ENCODE peak calls at places on chromosomes 12 and 14, in four cellular contexts. X is SK-N-SH, N is GM12878, V is HepG2. W is an unnamed sample.

GRCh38 chr12:52032431-52032796 is 18.8 kb upstream of the NR4A1 start:
- DNase-seq in X (no peak), N (no peak), V (no peak), W (no peak)

GRCh38 chr14:100065161-100065871 is at the start of gene EVL:
- DNase-seq in X (no peak), N (peak; percentile 81), V (no peak), W (no peak)

GRCh38 chr12:31590730-31591307 is at the start of gene DENND5B:
- DNase-seq in X (peak; percentile 93), N (no peak), V (peak; percentile 50), W (peak; percentile 72)

GRCh38 chr14:75542585-75543091 is 20.4 kb downstream of the BATF start:
- DNase-seq in X (no peak), N (no peak), V (no peak), W (peak; percentile 55)

GRCh38 chr12:110458756-110459155 is 8.6 kb upstream of the ARPC3 start:
- DNase-seq in X (no peak), N (no peak), V (no peak), W (no peak)

GRCh38 chr12:52862023-52862422 is 13.2 kb upstream of the KRT78 start:
- DNase-seq in X (no peak), N (no peak), V (no peak), W (no peak)

GRCh38 chr12:124352839-124353238 is 57.9 kb downstream of the RFLNA start:
- DNase-seq in X (no peak), N (no peak), V (peak; percentile 91), W (peak; percentile 67)

GRCh38 chr14:67618617-67619063 is 1.1 kb upstream of the ARG2 start:
- DNase-seq in X (peak; percentile 67), N (no peak), V (peak; percentile 75), W (peak; percentile 48)

GRCh38 chr12:79329933-79330332 is 360.8 kb downstream of the PAWR start:
- DNase-seq in X (no peak), N (no peak), V (no peak), W (no peak)

GRCh38 chr14:70888151-70888499 is 19.1 kb upstream of the PCNX1 start:
- DNase-seq in X (no peak), N (no peak), V (no peak), W (no peak)

GRCh38 chr14:99586761-99587462 is 17.1 kb downstream of the CCDC85C start:
- DNase-seq in X (no peak), N (no peak), V (no peak), W (no peak)

GRCh38 chr14:105469456-105470162 is 5.0 kb upstream of the CRIP2 start:
- DNase-seq in X (no peak), N (no peak), V (no peak), W (no peak)

GRCh38 chr14:105471823-105472495 is 2.7 kb upstream of the CRIP2 start:
- DNase-seq in X (no peak), N (no peak), V (no peak), W (no peak)

GRCh38 chr14:105470163-105470811 is 4.3 kb upstream of the CRIP2 start:
- DNase-seq in X (no peak), N (no peak), V (no peak), W (no peak)

GRCh38 chr14:105472496-105472991 is 2.1 kb upstream of the CRIP2 start:
- DNase-seq in X (peak; percentile 72), N (no peak), V (no peak), W (no peak)

GRCh38 chr14:105470812-105471771 is 3.5 kb upstream of the CRIP2 start:
- DNase-seq in X (peak; percentile 83), N (no peak), V (no peak), W (peak; percentile 23)
- TF ChIP-seq CTCF in X (peak; percentile 27), N (no peak), V (no peak), W (no peak)

DNA sequence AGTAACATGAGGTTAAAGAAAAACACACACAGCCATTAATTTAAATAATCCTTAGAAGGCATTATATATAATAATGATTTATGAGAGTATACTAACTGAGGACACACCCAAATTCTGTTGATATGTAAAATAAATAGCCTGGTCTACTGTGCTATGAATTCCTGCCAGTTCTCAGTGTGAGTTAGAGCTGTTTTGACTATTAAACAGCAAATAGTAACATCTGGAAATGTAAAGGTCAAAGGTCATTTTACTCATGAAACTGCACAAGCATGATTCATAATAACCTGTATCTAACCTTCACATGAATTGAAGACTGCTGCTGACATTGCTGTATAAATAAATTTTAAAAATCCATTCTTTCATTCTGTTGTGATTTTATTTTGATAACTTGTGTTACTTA is 966.7 kb downstream of the SLC6A15 start:
- DNase-seq in X (no peak), N (no peak), V (peak; percentile 2), W (no peak)
- TF ChIP-seq FOXM1 in X (no peak), N (no peak), V (no peak), W (no peak)

GRCh38 chr14:106605548-106606448 is 1079.4 kb downstream of the TMEM121 start:
- DNase-seq in X (peak; percentile 54), N (peak; percentile 21), V (peak; percentile 31), W (peak; percentile 58)
- TF ChIP-seq CTCF in X (peak; percentile 48), N (peak; percentile 69), V (peak; percentile 59), W (peak; percentile 36)

GRCh38 chr12:89980236-89980635 is 271.6 kb upstream of the ATP2B1 start:
- DNase-seq in X (no peak), N (no peak), V (no peak), W (no peak)
- TF ChIP-seq FOXM1 in X (no peak), N (no peak), V (no peak), W (no peak)

GRCh38 chr14:83467811-83468210 is 1934.2 kb upstream of the SEL1L start:
- DNase-seq in X (no peak), N (no peak), V (no peak), W (no peak)

GRCh38 chr14:83462759-83463158 is 1929.1 kb upstream of the SEL1L start:
- DNase-seq in X (no peak), N (no peak), V (no peak), W (no peak)

GRCh38 chr14:83463500-83464098 is 1929.9 kb upstream of the SEL1L start:
- DNase-seq in X (peak; percentile 7), N (no peak), V (peak; percentile 12), W (peak; percentile 2)
- TF ChIP-seq CTCF in X (peak; percentile 80), N (peak; percentile 62), V (peak; percentile 40), W (peak; percentile 26)

DNA sequence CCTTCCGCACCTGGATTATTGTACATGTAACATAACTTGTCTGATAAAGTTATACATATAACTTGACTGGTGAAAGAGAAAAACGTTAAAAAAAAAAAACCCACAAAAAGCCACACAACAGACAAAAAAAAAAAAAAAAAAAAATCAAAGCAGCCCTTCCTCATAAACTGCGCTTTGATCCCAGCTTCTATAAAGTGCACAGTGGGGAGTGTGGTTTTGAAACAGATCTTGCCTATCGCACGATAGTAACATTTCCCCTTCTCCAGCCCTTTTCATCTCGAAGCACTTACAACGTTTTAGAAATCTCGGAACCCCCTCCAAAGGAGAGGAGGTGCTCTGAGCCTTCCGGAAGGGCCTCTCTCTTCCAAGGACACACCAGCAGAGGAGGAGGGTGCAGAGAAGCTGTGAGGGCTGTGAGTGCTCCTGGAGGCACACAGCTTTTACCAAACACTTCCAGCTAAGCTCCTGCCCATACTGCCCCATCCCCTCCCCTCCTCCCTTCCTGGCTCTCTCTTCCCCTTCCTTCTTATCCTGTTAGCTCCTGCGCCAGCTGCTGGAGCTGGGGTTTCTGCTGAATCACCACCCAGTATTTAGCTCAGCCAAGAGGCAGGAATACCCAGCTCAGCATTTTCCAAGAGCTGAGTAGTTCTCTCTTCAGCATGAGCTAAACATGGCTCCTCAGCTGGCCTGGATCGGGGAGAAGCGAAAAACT is 28.4 kb downstream of the SLC7A8 start:
- DNase-seq in X (no peak), N (no peak), V (no peak), W (peak; percentile 45)
- TF ChIP-seq FOXM1 in X (no peak), N (no peak), V (no peak), W (no peak)

W was measured in K562.